ENCODE peak calls at places on chromosomes 13 and 19, in seven cellular contexts. N is K562, Y is tibial nerve, E is stomach, O is suprapubic skin, Z is A549, D is sigmoid colon. R is an unnamed sample.

GRCh38 chr13:107450931-107451330 is 764.4 kb downstream of the LIG4 start:
- DNase-seq in Z (no peak), Y (peak; percentile 7), E (no peak), N (no peak), D (no peak), O (no peak), R (no peak)

GRCh38 chr13:37457594-37457993 is 141.0 kb downstream of the POSTN start:
- DNase-seq in D (no peak), Z (no peak), N (no peak), Y (no peak), E (no peak), O (no peak), R (no peak)

GRCh38 chr13:24709186-24709913 is 29.1 kb downstream of the ATP12A start:
- DNase-seq in N (no peak), Y (no peak), Z (no peak), E (peak; percentile 27), D (no peak), O (no peak), R (no peak)

GRCh38 chr13:27264181-27264580 is 6.4 kb upstream of the RASL11A start:
- DNase-seq in O (no peak), Y (no peak), E (no peak), N (no peak), Z (no peak), D (no peak), R (no peak)

GRCh38 chr19:46602392-46603194 is 1.5 kb downstream of the CALM3 start:
- DNase-seq in Y (no peak), Z (no peak), N (peak; percentile 26), E (no peak), O (peak; percentile 63), D (peak; percentile 62), R (no peak)

GRCh38 chr13:107441279-107441678 is 774.1 kb downstream of the LIG4 start:
- DNase-seq in E (no peak), O (no peak), Z (no peak), D (no peak), N (no peak), Y (no peak), R (no peak)

GRCh38 chr13:86714495-86714894 is 915.3 kb upstream of the SLITRK6 start:
- DNase-seq in O (no peak), Y (no peak), N (no peak), Z (no peak), E (no peak), D (no peak), R (no peak)

GRCh38 chr13:67227131-67227983 is 2.8 kb downstream of the PCDH9 start:
- DNase-seq in O (no peak), Y (no peak), E (no peak), N (no peak), D (no peak), Z (no peak), R (no peak)

GRCh38 chr13:44470623-44471562 is 97.3 kb downstream of the SERP2 start:
- DNase-seq in E (no peak), Z (peak; percentile 36), N (peak; percentile 5), D (no peak), O (no peak), Y (no peak), R (no peak)

GRCh38 chr13:37476874-37477273 is 121.7 kb downstream of the POSTN start:
- DNase-seq in O (no peak), N (no peak), E (no peak), Y (no peak), Z (no peak), D (no peak), R (no peak)

GRCh38 chr19:13085673-13086072 is 17.0 kb downstream of the LYL1 start:
- DNase-seq in D (no peak), Z (no peak), E (no peak), N (no peak), Y (no peak), O (no peak), R (no peak)

GRCh38 chr13:25943666-25944065 is 108.2 kb downstream of the SHISA2 start:
- DNase-seq in D (no peak), E (no peak), N (no peak), O (no peak), Y (no peak), Z (no peak), R (no peak)

GRCh38 chr19:47658431-47659383 is 49.8 kb downstream of the BICRA start:
- DNase-seq in Z (no peak), O (no peak), Y (no peak), N (no peak), D (no peak), E (peak; percentile 39), R (no peak)

GRCh38 chr19:15432629-15433518 is 14.1 kb upstream of the AKAP8L start:
- DNase-seq in O (peak; percentile 92), D (peak; percentile 93), Z (peak; percentile 84), N (peak; percentile 91), Y (peak; percentile 76), E (peak; percentile 92), R (no peak)

GRCh38 chr19:38979867-38980266 is 4.3 kb upstream of the FBXO17 start:
- DNase-seq in Y (no peak), E (no peak), D (no peak), Z (no peak), O (no peak), N (no peak), R (no peak)

GRCh38 chr13:37656247-37656940 is 57.8 kb upstream of the POSTN start:
- DNase-seq in Y (no peak), O (no peak), E (no peak), Z (peak; percentile 78), N (no peak), D (no peak), R (no peak)

GRCh38 chr19:40229926-40230417 is 3.5 kb upstream of the CCNP start:
- DNase-seq in D (no peak), E (no peak), Y (no peak), N (no peak), O (no peak), Z (no peak), R (no peak)

GRCh38 chr19:48329167-48329891 is 4.0 kb downstream of the EMP3 start:
- DNase-seq in D (no peak), N (peak; percentile 34), O (no peak), Z (no peak), Y (no peak), E (no peak), R (no peak)

GRCh38 chr13:50080856-50081105 is 65.5 kb downstream of the KCNRG start:
- DNase-seq in Z (no peak), N (no peak), E (no peak), O (no peak), Y (no peak), D (no peak), R (no peak)

GRCh38 chr19:33749016-33749415 is 47.7 kb upstream of the KCTD15 start:
- DNase-seq in D (no peak), E (no peak), Z (no peak), Y (no peak), O (no peak), N (no peak), R (no peak)

GRCh38 chr13:94236132-94236531 is 243.3 kb downstream of the DCT start:
- DNase-seq in N (no peak), Y (no peak), D (no peak), O (no peak), E (no peak), Z (no peak), R (no peak)

GRCh38 chr19:7706188-7706530 is 4.2 kb upstream of the FCER2 start:
- DNase-seq in D (no peak), Z (no peak), E (no peak), Y (no peak), O (no peak), N (no peak), R (no peak)

GRCh38 chr19:48962029-48962848 is 2.9 kb upstream of the FTL start:
- DNase-seq in Z (peak; percentile 94), Y (peak; percentile 44), O (no peak), D (peak; percentile 80), N (peak; percentile 77), E (peak; percentile 79), R (no peak)

GRCh38 chr19:35505956-35506355 is 7.5 kb downstream of the DMKN start:
- DNase-seq in Y (no peak), E (no peak), D (no peak), O (no peak), N (no peak), Z (no peak), R (no peak)

GRCh38 chr13:88622362-88622973 is 951.3 kb downstream of the SLITRK5 start:
- DNase-seq in Z (no peak), D (no peak), Y (no peak), O (no peak), N (no peak), E (no peak), R (no peak)

GRCh38 chr13:37403776-37404497 is 194.6 kb downstream of the POSTN start:
- DNase-seq in Y (no peak), N (no peak), O (no peak), E (no peak), D (no peak), Z (no peak), R (no peak)

GRCh38 chr13:29583073-29583785 is 12.3 kb downstream of the SLC7A1 start:
- DNase-seq in Y (no peak), O (no peak), E (no peak), N (peak; percentile 23), Z (peak; percentile 4), D (no peak), R (no peak)

GRCh38 chr13:108077284-108077683 is 138.1 kb downstream of the LIG4 start:
- DNase-seq in Z (no peak), N (no peak), Y (no peak), O (no peak), D (no peak), E (no peak), R (no peak)

GRCh38 chr13:79423801-79424642 is 18.0 kb upstream of the RBM26 start:
- DNase-seq in E (no peak), O (no peak), Y (no peak), Z (peak; percentile 44), D (no peak), N (peak; percentile 11), R (no peak)

GRCh38 chr19:3549816-3550215 is 7.6 kb downstream of the MFSD12 start:
- DNase-seq in O (no peak), D (no peak), N (no peak), E (no peak), Z (no peak), Y (no peak), R (no peak)
- H3K27ac ChIP-seq in O (no peak overlapping the region), D (no peak overlapping the region), N (no peak overlapping the region), E (no peak overlapping the region), Z (no peak overlapping the region), Y (no peak overlapping the region), R (no peak overlapping the region)

GRCh38 chr13:110290153-110290552 is 16.8 kb downstream of the COL4A1 start:
- DNase-seq in E (no peak), N (no peak), Y (no peak), Z (no peak), O (no peak), D (peak; percentile 82), R (no peak)
- TF ChIP-seq EP300 in E (no peak), N (no peak), Y (no peak), Z (no peak), O (no peak), D (peak; percentile 76), R (no peak)

DNA sequence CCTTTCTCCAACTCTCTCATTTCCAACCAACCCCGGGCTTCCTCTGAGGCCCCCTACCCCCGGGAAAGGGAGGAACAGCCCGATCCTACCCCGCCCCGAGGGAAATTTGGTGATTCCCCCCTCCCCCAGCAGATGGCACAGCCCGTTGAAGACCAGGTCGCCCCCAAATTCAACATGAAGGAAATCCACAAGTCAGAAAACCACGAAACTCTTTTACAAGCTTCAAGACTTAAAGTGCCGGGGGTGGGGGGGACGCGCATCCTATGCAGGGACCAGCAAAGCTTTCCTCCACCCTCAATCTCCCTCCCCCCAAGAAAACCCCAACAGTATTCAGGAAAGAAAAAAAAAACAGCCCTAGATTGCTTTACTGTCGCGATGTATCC is 1.8 kb downstream of the TCF3 start:
- DNase-seq in O (no peak), Y (no peak), D (no peak), N (peak; percentile 55), Z (no peak), E (no peak), R (no peak)
- H3K27ac ChIP-seq in O (no peak overlapping the region), Y (no peak overlapping the region), D (peak overlapping the region; percentile 99), N (peak overlapping the region; percentile 89), Z (peak overlapping the region; percentile 100), E (no peak overlapping the region), R (peak overlapping the region; percentile 20)

GRCh38 chr19:5803752-5804515 is 933 bp upstream of the NRTN start:
- DNase-seq in N (peak; percentile 94), D (peak; percentile 95), Y (peak; percentile 63), Z (peak; percentile 87), O (peak; percentile 93), E (peak; percentile 95), R (peak; percentile 95)
- TF ChIP-seq EP300 in N (no peak), D (no peak), Y (no peak), Z (no peak), O (no peak), E (no peak), R (no peak)

R was measured in esophagus muscularis mucosa.